ENCODE peak calls at places on chromosome 9, in eight cellular contexts. X, F, Y, L, J, D, V and G are unnamed samples.

GRCh38 chr9:37471942-37472679 is 6.9 kb upstream of the ZBTB5 start:
- DNase-seq in V (peak), L (no peak), D (peak), J (peak), X (peak), F (peak), Y (peak), G (peak)

GRCh38 chr9:118108971-118109370 is 404.8 kb downstream of the TLR4 start:
- DNase-seq in J (no peak), V (no peak), X (no peak), Y (peak), D (no peak), F (no peak), L (no peak), G (no peak)

GRCh38 chr9:137305788-137306545 is 3.9 kb upstream of the NRARP start:
- DNase-seq in L (peak), X (no peak), Y (no peak), V (no peak), D (no peak), J (no peak), F (no peak), G (no peak)

GRCh38 chr9:104276709-104277245 is 182.7 kb downstream of the SMC2 start:
- DNase-seq in D (peak), L (no peak), X (peak), V (no peak), F (no peak), J (peak), Y (peak), G (no peak)

GRCh38 chr9:112472996-112473395 is 13.6 kb upstream of the KIAA1958 start:
- DNase-seq in D (no peak), L (no peak), V (no peak), X (no peak), J (no peak), Y (no peak), F (no peak), G (no peak)

GRCh38 chr9:96015876-96016686 is 140.6 kb downstream of the ERCC6L2 start:
- DNase-seq in Y (peak), L (peak), F (no peak), X (no peak), J (no peak), D (no peak), V (no peak), G (peak)

GRCh38 chr9:113452206-113452605 is 11.3 kb upstream of the RGS3 start:
- DNase-seq in L (no peak), V (no peak), Y (no peak), X (no peak), F (no peak), D (no peak), J (no peak), G (no peak)

GRCh38 chr9:102642651-102643050 is 352.5 kb upstream of the CYLC2 start:
- DNase-seq in J (no peak), Y (no peak), D (no peak), V (no peak), X (no peak), F (no peak), L (no peak), G (no peak)

GRCh38 chr9:36793277-36793676 is 220.6 kb downstream of the MELK start:
- DNase-seq in J (no peak), D (no peak), F (no peak), X (no peak), L (no peak), V (no peak), Y (no peak), G (no peak)

GRCh38 chr9:97412628-97413382 is 909 bp downstream of the TDRD7 start:
- DNase-seq in X (peak), Y (no peak), F (no peak), V (no peak), L (no peak), J (peak), D (peak), G (no peak)

GRCh38 chr9:37747271-37747753 is 6.3 kb upstream of the TRMT10B start:
- DNase-seq in L (peak), D (peak), J (peak), V (peak), F (peak), Y (peak), X (peak), G (no peak)

GRCh38 chr9:115691097-115691496 is 462.5 kb upstream of the PAPPA start:
- DNase-seq in V (peak), F (peak), J (peak), L (no peak), Y (peak), D (peak), X (peak), G (peak)

GRCh38 chr9:111232997-111233790 is 96.8 kb downstream of the OR2K2 start:
- DNase-seq in X (peak), F (no peak), J (peak), Y (peak), L (no peak), V (no peak), D (no peak), G (no peak)
- TF ChIP-seq CTCF in X (no peak), F (no peak), J (no peak), Y (no peak), L (no peak), V (no peak), D (no peak), G (no peak)

DNA sequence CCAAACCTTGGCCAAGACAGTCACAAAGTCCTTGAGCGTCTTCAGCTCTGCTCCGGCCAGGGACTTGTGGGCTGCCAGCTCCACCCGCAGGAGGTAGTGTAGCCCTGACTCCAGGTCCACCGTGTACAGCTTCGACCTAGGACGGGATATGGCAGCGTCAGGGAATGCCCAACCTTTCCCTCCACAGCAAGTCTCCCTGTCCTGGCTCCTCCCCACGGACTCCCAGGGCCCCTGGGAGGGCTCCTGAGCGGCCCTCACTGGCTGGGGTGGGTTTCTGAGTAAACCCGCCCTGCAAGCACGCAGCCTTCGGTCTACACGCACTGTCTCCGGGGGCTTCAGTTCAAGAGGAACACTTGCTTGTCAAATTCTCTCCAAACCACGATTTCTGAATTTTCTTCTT is 13.7 kb upstream of the LHX3 start:
- DNase-seq in Y (no peak), L (no peak), V (no peak), F (no peak), X (no peak), J (no peak), D (no peak), G (no peak)
- H3K4me3 ChIP-seq in Y (no peak), L (no peak), V (no peak), F (no peak), X (no peak), J (no peak), D (no peak), G (no peak)

GRCh38 chr9:86288501-86288900 is 6.2 kb upstream of the ISCA1 start:
- DNase-seq in F (no peak), X (no peak), D (no peak), J (no peak), Y (no peak), L (no peak), V (no peak), G (no peak)

GRCh38 chr9:86285247-86285646 is 2.9 kb upstream of the ISCA1 start:
- DNase-seq in V (no peak), Y (no peak), J (no peak), L (no peak), F (no peak), X (no peak), D (no peak), G (no peak)

GRCh38 chr9:86286278-86286677 is 3.9 kb upstream of the ISCA1 start:
- DNase-seq in X (no peak), V (no peak), Y (no peak), L (no peak), J (no peak), D (no peak), F (no peak), G (no peak)

GRCh38 chr9:86282979-86283535 is 719 bp upstream of the ISCA1 start:
- DNase-seq in F (peak), X (peak), D (peak), Y (peak), L (no peak), J (peak), V (peak), G (peak)

DNA sequence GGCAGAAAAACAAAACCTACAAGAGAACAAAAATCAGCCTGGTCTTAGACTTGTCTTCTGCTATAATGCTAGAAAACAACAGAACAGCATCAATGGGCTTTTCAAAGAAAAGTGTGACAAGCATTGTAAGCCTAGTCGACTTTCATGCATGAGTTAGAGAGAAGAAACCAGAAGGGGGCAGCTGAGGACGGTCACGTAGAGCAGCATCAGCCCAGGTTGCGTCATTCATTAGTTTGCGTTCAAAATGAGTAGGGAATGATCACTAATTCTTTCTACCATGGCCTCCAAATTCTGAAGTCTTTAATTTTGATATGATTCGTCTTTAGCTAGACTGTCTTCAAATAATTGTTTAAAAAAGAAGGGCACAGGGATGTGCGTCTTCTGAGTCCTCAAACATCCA is 4.7 kb upstream of the ISCA1 start:
- DNase-seq in X (peak), L (no peak), V (peak), Y (peak), F (no peak), J (peak), D (peak), G (no peak)
- TF ChIP-seq CTCF in X (peak), L (no peak), V (peak), Y (peak), F (peak), J (peak), D (peak), G (peak)

GRCh38 chr9:127791085-127791484 is 5.3 kb downstream of the CDK9 start:
- DNase-seq in D (no peak), V (no peak), L (no peak), X (no peak), F (no peak), J (no peak), Y (no peak), G (no peak)

GRCh38 chr9:127788337-127789011 is 2.6 kb downstream of the CDK9 start:
- DNase-seq in X (no peak), Y (no peak), D (no peak), V (no peak), F (no peak), J (no peak), L (no peak), G (no peak)

GRCh38 chr9:127792417-127793031 is 6.7 kb downstream of the CDK9 start:
- DNase-seq in F (no peak), J (no peak), D (no peak), Y (no peak), X (no peak), V (no peak), L (no peak), G (no peak)

GRCh38 chr9:127789179-127789578 is 3.3 kb downstream of the CDK9 start:
- DNase-seq in F (no peak), L (no peak), X (no peak), J (no peak), Y (no peak), D (no peak), V (no peak), G (no peak)

DNA sequence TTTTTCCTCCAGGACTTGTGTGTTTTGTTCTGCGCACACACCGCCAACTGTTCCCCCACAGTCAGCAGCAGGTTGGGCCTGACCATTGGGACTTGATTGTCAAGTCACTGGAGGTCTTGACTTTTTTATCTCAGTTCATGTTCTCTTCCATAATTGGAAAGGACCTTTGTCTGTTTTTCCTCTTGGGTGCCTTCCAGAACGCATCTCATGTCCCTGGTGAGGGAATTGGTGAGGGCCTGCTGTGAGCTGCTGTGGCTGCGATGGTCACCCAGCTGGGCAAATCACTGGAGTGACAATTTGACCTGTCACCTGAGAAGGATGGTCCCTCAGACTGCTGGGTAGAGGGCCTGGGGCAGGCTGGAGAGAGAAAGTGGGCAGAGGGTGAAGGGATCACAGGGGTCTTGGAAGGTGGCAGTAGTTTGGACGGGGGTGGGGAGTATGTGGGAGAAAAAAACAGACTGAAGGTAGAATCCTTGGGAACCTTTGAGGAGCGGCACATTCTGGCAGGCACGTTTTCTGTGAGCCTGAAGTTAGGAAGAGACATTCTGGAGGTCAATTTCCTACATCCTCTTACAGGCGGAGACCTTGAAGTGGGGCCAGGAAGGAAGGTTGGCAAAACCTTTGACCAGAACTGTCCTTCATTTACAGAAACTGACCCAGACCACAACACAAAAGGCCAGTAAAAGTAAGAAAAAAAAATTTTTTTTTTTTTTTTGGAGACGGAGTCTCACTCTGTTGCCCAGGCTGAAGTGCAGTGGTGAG is 4.4 kb downstream of the CDK9 start:
- DNase-seq in F (no peak), J (no peak), Y (no peak), X (no peak), L (no peak), V (no peak), D (no peak), G (no peak)
- H3K4me3 ChIP-seq in F (no peak), J (no peak), Y (no peak), X (no peak), L (no peak), V (no peak), D (no peak), G (no peak)

DNA sequence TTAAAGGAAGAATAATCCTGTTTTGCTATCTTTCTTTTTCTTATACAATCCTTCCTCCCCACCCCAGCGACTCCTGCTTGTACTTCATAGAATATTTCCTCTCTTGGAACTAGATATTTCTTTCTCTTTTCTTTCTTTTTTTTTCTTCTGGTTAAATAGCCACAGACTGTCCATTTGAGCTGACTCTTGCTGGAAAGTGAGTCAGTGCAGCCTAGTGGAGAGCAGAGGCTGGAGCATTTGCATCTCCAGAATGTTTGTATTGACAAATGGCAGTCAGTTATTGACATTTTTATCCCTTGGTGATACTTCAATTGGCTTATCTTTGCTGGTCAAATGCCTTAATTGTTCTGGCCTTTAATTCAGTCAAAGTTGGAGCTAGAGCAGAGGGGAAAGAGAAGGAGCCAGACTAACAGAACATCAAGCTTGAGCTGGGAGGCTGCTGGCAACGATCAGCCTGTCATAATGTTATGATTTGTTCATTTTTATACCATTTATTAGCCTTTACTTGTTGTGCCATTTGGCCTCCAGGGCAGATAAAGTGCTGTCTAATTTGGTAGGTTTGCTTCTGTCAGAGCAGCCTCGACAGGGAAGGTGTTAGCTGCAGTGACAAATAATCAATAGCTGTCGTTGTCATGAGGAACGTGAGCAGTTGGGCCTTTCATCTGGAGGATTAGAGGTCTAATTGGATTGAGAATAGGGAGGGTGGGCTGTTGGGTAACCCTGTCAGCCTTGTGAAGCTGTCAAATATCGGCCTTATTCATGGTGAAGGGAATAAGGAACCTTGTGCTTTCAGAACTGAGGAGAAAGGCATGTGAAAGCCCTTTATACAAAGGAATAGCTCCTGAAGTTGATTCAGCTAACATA is 69.1 kb downstream of the INVS start:
- DNase-seq in Y (no peak), D (no peak), F (no peak), V (no peak), L (no peak), J (no peak), X (peak), G (no peak)
- TF ChIP-seq CTCF in Y (no peak), D (peak), F (peak), V (no peak), L (no peak), J (no peak), X (peak), G (no peak)